ENCODE peak calls at places on chromosome 22, in eight cellular contexts. One of them, this sample, is unnamed.

GRCh38 chr22:24443668-24444067 is 16.3 kb downstream of the ADORA2A start:
- DNase-seq in mesendoderm: no peak
- DNase-seq in right lobe of liver: no peak
- DNase-seq in sigmoid colon: no peak
- DNase-seq in CD8-positive, alpha-beta T cell: no peak
- DNase-seq in CD8-positive, alpha-beta memory T cell: no peak
- DNase-seq in colonic mucosa: no peak
- DNase-seq in naive thymus-derived CD4-positive, alpha-beta T cell: no peak
- DNase-seq in this sample: no peak

GRCh38 chr22:17149073-17149815 is 9.8 kb downstream of the HDHD5 start:
- DNase-seq in mesendoderm: no peak
- DNase-seq in right lobe of liver: no peak
- DNase-seq in sigmoid colon: peak; percentile 32
- DNase-seq in CD8-positive, alpha-beta T cell: no peak
- DNase-seq in CD8-positive, alpha-beta memory T cell: no peak
- DNase-seq in colonic mucosa: peak; percentile 78
- DNase-seq in naive thymus-derived CD4-positive, alpha-beta T cell: no peak
- DNase-seq in this sample: no peak

GRCh38 chr22:26168199-26168915 is 905 bp upstream of the SEZ6L start:
- DNase-seq in mesendoderm: peak; percentile 54
- DNase-seq in right lobe of liver: no peak
- DNase-seq in sigmoid colon: no peak
- DNase-seq in CD8-positive, alpha-beta T cell: no peak
- DNase-seq in CD8-positive, alpha-beta memory T cell: no peak
- DNase-seq in colonic mucosa: no peak
- DNase-seq in naive thymus-derived CD4-positive, alpha-beta T cell: no peak
- DNase-seq in this sample: no peak

GRCh38 chr22:46576556-46577351 is 39.3 kb upstream of the CELSR1 start:
- DNase-seq in mesendoderm: peak; percentile 45
- DNase-seq in right lobe of liver: peak; percentile 64
- DNase-seq in sigmoid colon: peak; percentile 71
- DNase-seq in CD8-positive, alpha-beta T cell: peak; percentile 65
- DNase-seq in CD8-positive, alpha-beta memory T cell: peak; percentile 58
- DNase-seq in colonic mucosa: no peak
- DNase-seq in naive thymus-derived CD4-positive, alpha-beta T cell: peak; percentile 65
- DNase-seq in this sample: peak; percentile 38

GRCh38 chr22:25110846-25111578 is 88.6 kb upstream of the CRYBB3 start:
- DNase-seq in mesendoderm: peak; percentile 97
- DNase-seq in right lobe of liver: peak; percentile 93
- DNase-seq in sigmoid colon: peak; percentile 77
- DNase-seq in CD8-positive, alpha-beta T cell: peak; percentile 55
- DNase-seq in CD8-positive, alpha-beta memory T cell: peak; percentile 16
- DNase-seq in colonic mucosa: peak; percentile 78
- DNase-seq in naive thymus-derived CD4-positive, alpha-beta T cell: peak; percentile 65
- DNase-seq in this sample: no peak

GRCh38 chr22:31938258-31938657 is 6.1 kb upstream of the YWHAH start:
- DNase-seq in mesendoderm: no peak
- DNase-seq in right lobe of liver: no peak
- DNase-seq in sigmoid colon: no peak
- DNase-seq in CD8-positive, alpha-beta T cell: no peak
- DNase-seq in CD8-positive, alpha-beta memory T cell: no peak
- DNase-seq in colonic mucosa: no peak
- DNase-seq in naive thymus-derived CD4-positive, alpha-beta T cell: no peak
- DNase-seq in this sample: no peak

GRCh38 chr22:24894998-24895397 is 51.5 kb downstream of the LHFPL7 start:
- DNase-seq in mesendoderm: no peak
- DNase-seq in right lobe of liver: peak; percentile 81
- DNase-seq in sigmoid colon: peak; percentile 88
- DNase-seq in CD8-positive, alpha-beta T cell: no peak
- DNase-seq in CD8-positive, alpha-beta memory T cell: no peak
- DNase-seq in colonic mucosa: peak; percentile 88
- DNase-seq in naive thymus-derived CD4-positive, alpha-beta T cell: no peak
- DNase-seq in this sample: no peak

GRCh38 chr22:33271390-33272161 is 213.4 kb upstream of the SYN3 start:
- DNase-seq in mesendoderm: no peak
- DNase-seq in right lobe of liver: peak; percentile 90
- DNase-seq in sigmoid colon: no peak
- DNase-seq in CD8-positive, alpha-beta T cell: no peak
- DNase-seq in CD8-positive, alpha-beta memory T cell: no peak
- DNase-seq in colonic mucosa: peak; percentile 55
- DNase-seq in naive thymus-derived CD4-positive, alpha-beta T cell: no peak
- DNase-seq in this sample: no peak

GRCh38 chr22:25404923-25405853 is 159.3 kb upstream of the GRK3 start:
- DNase-seq in mesendoderm: no peak
- DNase-seq in right lobe of liver: peak; percentile 90
- DNase-seq in sigmoid colon: peak; percentile 88
- DNase-seq in CD8-positive, alpha-beta T cell: peak; percentile 66
- DNase-seq in CD8-positive, alpha-beta memory T cell: peak; percentile 48
- DNase-seq in colonic mucosa: peak; percentile 83
- DNase-seq in naive thymus-derived CD4-positive, alpha-beta T cell: peak; percentile 57
- DNase-seq in this sample: peak; percentile 27

GRCh38 chr22:18091916-18092526 is 14.2 kb downstream of the PEX26 start:
- DNase-seq in mesendoderm: no peak
- DNase-seq in right lobe of liver: peak; percentile 90
- DNase-seq in sigmoid colon: peak; percentile 87
- DNase-seq in CD8-positive, alpha-beta T cell: peak; percentile 17
- DNase-seq in CD8-positive, alpha-beta memory T cell: peak; percentile 31
- DNase-seq in colonic mucosa: peak; percentile 89
- DNase-seq in naive thymus-derived CD4-positive, alpha-beta T cell: no peak
- DNase-seq in this sample: peak; percentile 17

GRCh38 chr22:17013396-17014100 is 5.5 kb upstream of the GAB4 start:
- DNase-seq in mesendoderm: no peak
- DNase-seq in right lobe of liver: no peak
- DNase-seq in sigmoid colon: no peak
- DNase-seq in CD8-positive, alpha-beta T cell: no peak
- DNase-seq in CD8-positive, alpha-beta memory T cell: no peak
- DNase-seq in colonic mucosa: no peak
- DNase-seq in naive thymus-derived CD4-positive, alpha-beta T cell: no peak
- DNase-seq in this sample: no peak

GRCh38 chr22:22771696-22772377 is 115.8 kb upstream of the IGLL5 start:
- DNase-seq in mesendoderm: no peak
- DNase-seq in right lobe of liver: no peak
- DNase-seq in sigmoid colon: no peak
- DNase-seq in CD8-positive, alpha-beta T cell: no peak
- DNase-seq in CD8-positive, alpha-beta memory T cell: no peak
- DNase-seq in colonic mucosa: no peak
- DNase-seq in naive thymus-derived CD4-positive, alpha-beta T cell: no peak
- DNase-seq in this sample: no peak

GRCh38 chr22:22773979-22774738 is 113.5 kb upstream of the IGLL5 start:
- DNase-seq in mesendoderm: no peak
- DNase-seq in right lobe of liver: no peak
- DNase-seq in sigmoid colon: no peak
- DNase-seq in CD8-positive, alpha-beta T cell: no peak
- DNase-seq in CD8-positive, alpha-beta memory T cell: no peak
- DNase-seq in colonic mucosa: no peak
- DNase-seq in naive thymus-derived CD4-positive, alpha-beta T cell: no peak
- DNase-seq in this sample: no peak

GRCh38 chr22:22772883-22773282 is 114.7 kb upstream of the IGLL5 start:
- DNase-seq in mesendoderm: no peak
- DNase-seq in right lobe of liver: no peak
- DNase-seq in sigmoid colon: no peak
- DNase-seq in CD8-positive, alpha-beta T cell: no peak
- DNase-seq in CD8-positive, alpha-beta memory T cell: no peak
- DNase-seq in colonic mucosa: no peak
- DNase-seq in naive thymus-derived CD4-positive, alpha-beta T cell: no peak
- DNase-seq in this sample: no peak

GRCh38 chr22:22772396-22772795 is 115.2 kb upstream of the IGLL5 start:
- DNase-seq in mesendoderm: no peak
- DNase-seq in right lobe of liver: no peak
- DNase-seq in sigmoid colon: no peak
- DNase-seq in CD8-positive, alpha-beta T cell: no peak
- DNase-seq in CD8-positive, alpha-beta memory T cell: no peak
- DNase-seq in colonic mucosa: no peak
- DNase-seq in naive thymus-derived CD4-positive, alpha-beta T cell: no peak
- DNase-seq in this sample: no peak

DNA sequence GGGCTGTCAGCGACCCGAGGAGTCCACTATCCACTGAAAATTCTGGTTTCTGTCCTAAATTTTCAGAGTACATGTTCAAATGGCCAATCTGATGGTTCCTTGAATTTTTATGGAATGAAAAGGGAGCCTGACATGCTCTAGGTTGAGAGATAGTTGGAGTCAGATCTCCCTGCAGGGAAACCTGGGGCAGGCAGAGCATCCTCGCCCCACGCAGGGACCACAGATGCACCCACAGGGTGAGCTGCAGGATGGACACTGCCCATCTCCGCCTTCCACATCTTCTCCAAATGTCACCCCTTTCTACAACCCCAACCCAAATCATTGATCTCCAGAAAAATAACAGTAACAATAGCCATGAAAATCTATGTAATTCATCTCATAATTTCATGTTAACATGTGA is 114.2 kb upstream of the IGLL5 start:
- DNase-seq in mesendoderm: no peak
- DNase-seq in right lobe of liver: no peak
- DNase-seq in sigmoid colon: no peak
- DNase-seq in CD8-positive, alpha-beta T cell: no peak
- DNase-seq in CD8-positive, alpha-beta memory T cell: no peak
- DNase-seq in colonic mucosa: no peak
- DNase-seq in naive thymus-derived CD4-positive, alpha-beta T cell: no peak
- DNase-seq in this sample: no peak
- H3K27me3 ChIP-seq in mesendoderm: no peaks in the 10 kb centered on the region
- H3K27me3 ChIP-seq in right lobe of liver: no peaks in the 10 kb centered on the region
- H3K27me3 ChIP-seq in sigmoid colon: no peaks in the 10 kb centered on the region
- H3K27me3 ChIP-seq in CD8-positive, alpha-beta T cell: no peaks in the 10 kb centered on the region
- H3K27me3 ChIP-seq in CD8-positive, alpha-beta memory T cell: no peaks in the 10 kb centered on the region
- H3K27me3 ChIP-seq in colonic mucosa: no peaks in the 10 kb centered on the region
- H3K27me3 ChIP-seq in naive thymus-derived CD4-positive, alpha-beta T cell: no peaks in the 10 kb centered on the region
- H3K27me3 ChIP-seq in this sample: no peaks in the 10 kb centered on the region

GRCh38 chr22:38717244-38717643 is 11.5 kb downstream of the GTPBP1 start:
- DNase-seq in mesendoderm: no peak
- DNase-seq in right lobe of liver: no peak
- DNase-seq in sigmoid colon: peak; percentile 18
- DNase-seq in CD8-positive, alpha-beta T cell: no peak
- DNase-seq in CD8-positive, alpha-beta memory T cell: no peak
- DNase-seq in colonic mucosa: no peak
- DNase-seq in naive thymus-derived CD4-positive, alpha-beta T cell: no peak
- DNase-seq in this sample: no peak

GRCh38 chr22:38721551-38721950 is 15.8 kb downstream of the GTPBP1 start:
- DNase-seq in mesendoderm: no peak
- DNase-seq in right lobe of liver: no peak
- DNase-seq in sigmoid colon: peak; percentile 52
- DNase-seq in CD8-positive, alpha-beta T cell: no peak
- DNase-seq in CD8-positive, alpha-beta memory T cell: no peak
- DNase-seq in colonic mucosa: no peak
- DNase-seq in naive thymus-derived CD4-positive, alpha-beta T cell: no peak
- DNase-seq in this sample: no peak

GRCh38 chr22:38718414-38718813 is 12.7 kb downstream of the GTPBP1 start:
- DNase-seq in mesendoderm: peak; percentile 88
- DNase-seq in right lobe of liver: no peak
- DNase-seq in sigmoid colon: peak; percentile 78
- DNase-seq in CD8-positive, alpha-beta T cell: no peak
- DNase-seq in CD8-positive, alpha-beta memory T cell: no peak
- DNase-seq in colonic mucosa: peak; percentile 84
- DNase-seq in naive thymus-derived CD4-positive, alpha-beta T cell: no peak
- DNase-seq in this sample: no peak

GRCh38 chr22:38720350-38720749 is 14.6 kb downstream of the GTPBP1 start:
- DNase-seq in mesendoderm: no peak
- DNase-seq in right lobe of liver: no peak
- DNase-seq in sigmoid colon: no peak
- DNase-seq in CD8-positive, alpha-beta T cell: no peak
- DNase-seq in CD8-positive, alpha-beta memory T cell: no peak
- DNase-seq in colonic mucosa: no peak
- DNase-seq in naive thymus-derived CD4-positive, alpha-beta T cell: no peak
- DNase-seq in this sample: no peak

GRCh38 chr22:38719196-38719595 is 13.5 kb downstream of the GTPBP1 start:
- DNase-seq in mesendoderm: no peak
- DNase-seq in right lobe of liver: no peak
- DNase-seq in sigmoid colon: peak; percentile 46
- DNase-seq in CD8-positive, alpha-beta T cell: no peak
- DNase-seq in CD8-positive, alpha-beta memory T cell: no peak
- DNase-seq in colonic mucosa: no peak
- DNase-seq in naive thymus-derived CD4-positive, alpha-beta T cell: no peak
- DNase-seq in this sample: no peak
- H3K27ac ChIP-seq in mesendoderm: no peak overlapping the region
- H3K27ac ChIP-seq in right lobe of liver: no peak overlapping the region
- H3K27ac ChIP-seq in sigmoid colon: peak overlapping the region; percentile 30
- H3K27ac ChIP-seq in CD8-positive, alpha-beta T cell: no peak overlapping the region
- H3K27ac ChIP-seq in CD8-positive, alpha-beta memory T cell: no peak overlapping the region
- H3K27ac ChIP-seq in colonic mucosa: no peak overlapping the region
- H3K27ac ChIP-seq in naive thymus-derived CD4-positive, alpha-beta T cell: no peak overlapping the region
- H3K27ac ChIP-seq in this sample: no peak overlapping the region

GRCh38 chr22:47836957-47837356 is 1074.5 kb downstream of the TBC1D22A start:
- DNase-seq in mesendoderm: peak; percentile 77
- DNase-seq in right lobe of liver: no peak
- DNase-seq in sigmoid colon: no peak
- DNase-seq in CD8-positive, alpha-beta T cell: no peak
- DNase-seq in CD8-positive, alpha-beta memory T cell: no peak
- DNase-seq in colonic mucosa: no peak
- DNase-seq in naive thymus-derived CD4-positive, alpha-beta T cell: no peak
- DNase-seq in this sample: no peak

GRCh38 chr22:47842119-47842518 is 1079.7 kb downstream of the TBC1D22A start:
- DNase-seq in mesendoderm: peak; percentile 19
- DNase-seq in right lobe of liver: no peak
- DNase-seq in sigmoid colon: no peak
- DNase-seq in CD8-positive, alpha-beta T cell: no peak
- DNase-seq in CD8-positive, alpha-beta memory T cell: no peak
- DNase-seq in colonic mucosa: no peak
- DNase-seq in naive thymus-derived CD4-positive, alpha-beta T cell: no peak
- DNase-seq in this sample: no peak

GRCh38 chr22:47837703-47838102 is 1075.3 kb downstream of the TBC1D22A start:
- DNase-seq in mesendoderm: peak; percentile 82
- DNase-seq in right lobe of liver: no peak
- DNase-seq in sigmoid colon: no peak
- DNase-seq in CD8-positive, alpha-beta T cell: no peak
- DNase-seq in CD8-positive, alpha-beta memory T cell: no peak
- DNase-seq in colonic mucosa: no peak
- DNase-seq in naive thymus-derived CD4-positive, alpha-beta T cell: no peak
- DNase-seq in this sample: no peak

GRCh38 chr22:47839586-47840245 is 1077.3 kb downstream of the TBC1D22A start:
- DNase-seq in mesendoderm: no peak
- DNase-seq in right lobe of liver: no peak
- DNase-seq in sigmoid colon: no peak
- DNase-seq in CD8-positive, alpha-beta T cell: no peak
- DNase-seq in CD8-positive, alpha-beta memory T cell: no peak
- DNase-seq in colonic mucosa: no peak
- DNase-seq in naive thymus-derived CD4-positive, alpha-beta T cell: no peak
- DNase-seq in this sample: no peak

GRCh38 chr22:47841166-47841565 is 1078.7 kb downstream of the TBC1D22A start:
- DNase-seq in mesendoderm: no peak
- DNase-seq in right lobe of liver: no peak
- DNase-seq in sigmoid colon: no peak
- DNase-seq in CD8-positive, alpha-beta T cell: no peak
- DNase-seq in CD8-positive, alpha-beta memory T cell: no peak
- DNase-seq in colonic mucosa: no peak
- DNase-seq in naive thymus-derived CD4-positive, alpha-beta T cell: no peak
- DNase-seq in this sample: no peak
- H3K4me1 ChIP-seq in mesendoderm: no peaks in the 10 kb centered on the region
- H3K4me1 ChIP-seq in right lobe of liver: no peaks in the 10 kb centered on the region
- H3K4me1 ChIP-seq in sigmoid colon: no peaks in the 10 kb centered on the region
- H3K4me1 ChIP-seq in CD8-positive, alpha-beta T cell: no peaks in the 10 kb centered on the region
- H3K4me1 ChIP-seq in CD8-positive, alpha-beta memory T cell: no peaks in the 10 kb centered on the region
- H3K4me1 ChIP-seq in colonic mucosa: no peaks in the 10 kb centered on the region
- H3K4me1 ChIP-seq in naive thymus-derived CD4-positive, alpha-beta T cell: no peaks in the 10 kb centered on the region
- H3K4me1 ChIP-seq in this sample: no peaks in the 10 kb centered on the region

GRCh38 chr22:48391171-48391711 is 1436.4 kb downstream of the BRD1 start:
- DNase-seq in mesendoderm: peak; percentile 40
- DNase-seq in right lobe of liver: no peak
- DNase-seq in sigmoid colon: peak; percentile 37
- DNase-seq in CD8-positive, alpha-beta T cell: no peak
- DNase-seq in CD8-positive, alpha-beta memory T cell: no peak
- DNase-seq in colonic mucosa: no peak
- DNase-seq in naive thymus-derived CD4-positive, alpha-beta T cell: no peak
- DNase-seq in this sample: no peak
- H3K27me3 ChIP-seq in mesendoderm: no peaks in the 10 kb centered on the region
- H3K27me3 ChIP-seq in right lobe of liver: no peaks in the 10 kb centered on the region
- H3K27me3 ChIP-seq in sigmoid colon: no peaks in the 10 kb centered on the region
- H3K27me3 ChIP-seq in CD8-positive, alpha-beta T cell: no peaks in the 10 kb centered on the region
- H3K27me3 ChIP-seq in CD8-positive, alpha-beta memory T cell: no peaks in the 10 kb centered on the region
- H3K27me3 ChIP-seq in colonic mucosa: no peaks in the 10 kb centered on the region
- H3K27me3 ChIP-seq in naive thymus-derived CD4-positive, alpha-beta T cell: no peaks in the 10 kb centered on the region
- H3K27me3 ChIP-seq in this sample: no peaks in the 10 kb centered on the region

This sample was measured in effector memory CD4-positive, alpha-beta T cell.